ENCODE peak calls at places on chromosomes 13 and 19, in five cellular contexts. C is GM23248, Y is heart right ventricle, U is upper lobe of left lung, M is HepG2. N is an unnamed sample.
A peak's percentile ranks its signal among the peaks of the same experiment; 100 is the strongest.

GRCh38 chr19:21604351-21604926 is 99.0 kb downstream of the ZNF429 start:
- DNase-seq in C (peak; percentile 60), Y (no peak), U (no peak), M (no peak), N (no peak)

GRCh38 chr13:111114362-111115050 is 604 bp upstream of the ARHGEF7 start:
- DNase-seq in C (peak; percentile 91), Y (peak; percentile 60), U (peak; percentile 90), M (no peak), N (no peak)

GRCh38 chr19:20153281-20153680 is 13.7 kb upstream of the ZNF486 start:
- DNase-seq in C (no peak), Y (no peak), U (no peak), M (no peak), N (no peak)

GRCh38 chr19:41563847-41564514 is 12.0 kb upstream of the CEACAM21 start:
- DNase-seq in C (no peak), Y (no peak), U (no peak), M (no peak), N (peak; percentile 68)

GRCh38 chr13:33800646-33801186 is 17.2 kb upstream of the RFC3 start:
- DNase-seq in C (no peak), Y (no peak), U (no peak), M (no peak), N (no peak)

GRCh38 chr13:50712469-50712868 is 131.0 kb downstream of the DLEU7 start:
- DNase-seq in C (no peak), Y (no peak), U (no peak), M (no peak), N (no peak)

GRCh38 chr13:43044720-43045301 is 21.4 kb downstream of the DNAJC15 start:
- DNase-seq in C (no peak), Y (no peak), U (no peak), M (peak; percentile 54), N (no peak)

GRCh38 chr13:36674337-36675212 is 755 bp downstream of the SERTM1 start:
- DNase-seq in C (no peak), Y (no peak), U (no peak), M (no peak), N (no peak)

GRCh38 chr13:37369618-37370017 is 228.9 kb downstream of the POSTN start:
- DNase-seq in C (peak; percentile 27), Y (no peak), U (no peak), M (no peak), N (no peak)

GRCh38 chr13:29508874-29509249 is 86.6 kb downstream of the SLC7A1 start:
- DNase-seq in C (no peak), Y (no peak), U (no peak), M (no peak), N (no peak)

GRCh38 chr19:33468361-33469170 is 53.0 kb downstream of the PEPD start:
- DNase-seq in C (no peak), Y (no peak), U (peak; percentile 61), M (no peak), N (no peak)

GRCh38 chr19:1859319-1859718 is 4.1 kb downstream of the KLF16 start:
- DNase-seq in C (no peak), Y (no peak), U (no peak), M (no peak), N (no peak)

GRCh38 chr19:10919352-10920287 is 8.8 kb downstream of the YIPF2 start:
- DNase-seq in C (no peak), Y (no peak), U (peak; percentile 75), M (no peak), N (no peak)

GRCh38 chr13:46633416-46633815 is 80.4 kb downstream of the LRCH1 start:
- DNase-seq in C (peak; percentile 76), Y (no peak), U (no peak), M (peak; percentile 12), N (no peak)

GRCh38 chr19:8332976-8333770 is 9.9 kb downstream of the KANK3 start:
- DNase-seq in C (peak; percentile 19), Y (peak; percentile 57), U (peak; percentile 84), M (no peak), N (no peak)

GRCh38 chr19:34733266-34733825 is 697 bp upstream of the ZNF181 start:
- DNase-seq in C (no peak), Y (no peak), U (no peak), M (peak; percentile 80), N (peak; percentile 7)

GRCh38 chr13:109835321-109835720 is 48.9 kb upstream of the IRS2 start:
- DNase-seq in C (no peak), Y (no peak), U (no peak), M (no peak), N (no peak)

GRCh38 chr19:13965926-13966683 is 13.8 kb downstream of the DCAF15 start:
- DNase-seq in C (no peak), Y (no peak), U (peak; percentile 69), M (no peak), N (no peak)

GRCh38 chr13:77507931-77508776 is 27.4 kb upstream of the SCEL start:
- DNase-seq in C (peak; percentile 89), Y (no peak), U (no peak), M (no peak), N (no peak)

GRCh38 chr19:49409441-49410029 is 13.7 kb downstream of the PTH2 start:
- DNase-seq in C (no peak), Y (no peak), U (no peak), M (no peak), N (no peak)

DNA sequence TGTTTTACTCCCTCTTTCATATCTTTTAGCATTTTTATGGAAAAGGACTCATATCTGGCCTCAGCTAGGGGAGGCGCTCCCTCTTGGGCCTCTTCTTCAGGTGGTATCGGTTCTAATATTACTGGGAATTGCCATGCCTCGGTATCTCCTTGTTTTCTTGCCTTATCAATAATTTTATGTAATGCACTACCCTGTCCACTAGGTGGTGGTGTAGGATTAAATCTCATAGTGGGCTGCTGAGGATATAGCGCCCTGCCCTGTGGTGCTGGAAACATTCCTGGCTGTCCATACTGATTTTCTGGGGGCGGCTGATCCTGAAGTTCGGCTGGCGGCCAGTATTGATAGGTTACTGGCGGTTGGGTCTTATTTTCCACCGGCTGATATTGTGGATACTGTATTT is 35.8 kb downstream of the ZNF420 start:
- DNase-seq in C (no peak), Y (no peak), U (no peak), M (no peak), N (no peak)
- H3K9me3 ChIP-seq in C (no peaks in the 10 kb centered on the region), Y (peaks cover 97% of the 10 kb centered on the region), U (peaks cover 82% of the 10 kb centered on the region), M (peaks cover 72% of the 10 kb centered on the region), N (peaks cover 68% of the 10 kb centered on the region)

DNA sequence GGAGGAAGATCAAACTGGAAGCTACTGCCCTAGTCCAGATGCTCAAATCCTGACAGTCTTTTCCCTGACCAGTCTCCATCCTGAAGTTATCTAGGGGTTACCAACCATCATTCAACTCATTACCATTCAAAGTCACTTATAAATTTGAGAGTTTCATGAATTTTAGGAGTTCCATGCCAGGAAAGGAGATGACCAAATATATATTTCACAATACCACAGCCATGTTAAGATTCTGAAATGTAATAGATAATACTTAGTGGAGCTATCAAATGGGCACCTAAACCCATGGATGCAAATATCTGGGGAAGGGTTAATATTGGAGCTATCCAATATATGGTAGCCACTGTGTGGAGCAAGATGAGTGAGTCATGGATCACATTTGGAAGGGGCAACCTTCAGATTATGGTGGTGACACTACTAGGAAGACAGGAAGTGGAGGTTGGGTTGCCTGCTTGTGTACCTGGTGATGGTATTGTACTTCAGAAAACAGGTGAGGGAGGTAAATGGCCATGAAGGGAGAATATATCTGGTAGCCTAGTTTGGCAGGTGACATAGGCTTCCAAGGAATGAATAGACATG is 18.7 kb downstream of the ZNF586 start:
- DNase-seq in C (no peak), Y (no peak), U (no peak), M (no peak), N (no peak)
- H3K9me3 ChIP-seq in C (no peaks in the 10 kb centered on the region), Y (peaks cover 63% of the 10 kb centered on the region), U (peaks cover 50% of the 10 kb centered on the region), M (no peaks in the 10 kb centered on the region), N (peaks cover 74% of the 10 kb centered on the region)

DNA sequence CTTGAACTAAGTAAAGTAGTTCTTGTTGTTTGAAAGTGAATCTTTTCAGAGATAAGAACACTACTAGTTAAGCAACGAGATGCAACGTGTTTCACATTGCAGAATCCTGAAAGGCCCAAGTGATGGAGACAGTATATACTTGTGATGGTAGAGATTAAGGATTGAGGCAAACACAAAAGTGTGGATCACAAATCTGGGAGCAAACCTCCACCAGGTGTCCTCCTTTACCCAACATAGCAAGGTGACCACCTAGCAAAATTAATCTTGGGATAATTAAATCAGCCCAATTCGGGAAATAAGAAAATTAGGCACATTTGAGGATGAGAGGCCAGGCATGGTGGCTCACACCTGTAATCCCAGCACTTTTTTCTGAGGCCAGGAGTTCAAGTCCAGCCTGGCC is 563.9 kb downstream of the DACH1 start:
- DNase-seq in C (no peak), Y (no peak), U (no peak), M (no peak), N (no peak)
- H3K9me3 ChIP-seq in C (no peaks in the 10 kb centered on the region), Y (no peaks in the 10 kb centered on the region), U (no peaks in the 10 kb centered on the region), M (no peaks in the 10 kb centered on the region), N (no peaks in the 10 kb centered on the region)

DNA sequence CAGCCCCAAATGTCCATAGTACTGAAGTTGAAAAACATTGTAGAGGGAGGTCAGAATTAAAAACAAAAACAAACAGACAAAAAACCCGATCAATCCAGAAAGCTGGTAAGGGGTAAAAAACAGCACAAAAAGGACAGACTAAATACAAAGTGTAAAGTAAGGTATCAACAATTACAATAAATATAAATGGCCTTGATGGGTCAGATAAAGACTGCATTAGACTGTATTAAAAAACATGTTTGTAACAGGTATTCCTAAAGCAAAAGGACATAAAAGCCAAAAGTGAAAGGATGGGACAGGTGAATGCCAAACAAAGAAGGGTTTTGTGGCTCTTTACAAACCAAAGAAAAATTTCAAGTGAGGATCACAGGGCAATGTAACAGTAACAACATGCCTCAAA is 16.3 kb downstream of the ZNF329 start:
- DNase-seq in C (no peak), Y (no peak), U (no peak), M (no peak), N (no peak)
- H3K9me3 ChIP-seq in C (peaks cover 8% of the 10 kb centered on the region), Y (peaks cover 100% of the 10 kb centered on the region), U (peaks cover 100% of the 10 kb centered on the region), M (peaks cover 97% of the 10 kb centered on the region), N (peaks cover 96% of the 10 kb centered on the region)